ENCODE peak calls at places on chromosomes 4 and X, in ten cellular contexts. One of them, this sample, is unnamed.

GRCh38 chr4:30863031-30863430 is 142.9 kb downstream of the PCDH7 start:
- DNase-seq in CD4-positive, alpha-beta T cell: no peak
- DNase-seq in K562: no peak
- DNase-seq in breast epithelium: no peak
- DNase-seq in MCF 10A: peak; percentile 31
- DNase-seq in neural progenitor cell: no peak
- DNase-seq in heart left ventricle: no peak
- DNase-seq in omental fat pad: no peak
- DNase-seq in GM12865: no peak
- DNase-seq in ovary: no peak
- DNase-seq in this sample: no peak

GRCh38 chr4:105808459-105809041 is 86.7 kb upstream of the NPNT start:
- DNase-seq in omental fat pad: no peak
- DNase-seq in GM12865: no peak
- DNase-seq in neural progenitor cell: no peak
- DNase-seq in CD4-positive, alpha-beta T cell: no peak
- DNase-seq in MCF 10A: peak; percentile 73
- DNase-seq in heart left ventricle: no peak
- DNase-seq in ovary: no peak
- DNase-seq in K562: peak; percentile 4
- DNase-seq in breast epithelium: no peak
- DNase-seq in this sample: no peak

GRCh38 chr4:176404591-176404990 is 84.8 kb downstream of the SPCS3 start:
- DNase-seq in neural progenitor cell: no peak
- DNase-seq in GM12865: no peak
- DNase-seq in omental fat pad: no peak
- DNase-seq in K562: no peak
- DNase-seq in ovary: no peak
- DNase-seq in breast epithelium: no peak
- DNase-seq in MCF 10A: peak; percentile 39
- DNase-seq in CD4-positive, alpha-beta T cell: no peak
- DNase-seq in heart left ventricle: no peak
- DNase-seq in this sample: no peak

GRCh38 chrX:153303276-153304262 is 18.0 kb downstream of the PNMA6F start:
- DNase-seq in neural progenitor cell: no peak
- DNase-seq in GM12865: no peak
- DNase-seq in ovary: no peak
- DNase-seq in omental fat pad: no peak
- DNase-seq in CD4-positive, alpha-beta T cell: no peak
- DNase-seq in K562: no peak
- DNase-seq in breast epithelium: no peak
- DNase-seq in MCF 10A: no peak
- DNase-seq in heart left ventricle: no peak
- DNase-seq in this sample: no peak

GRCh38 chrX:97616883-97617510 is 733.3 kb downstream of the RPA4 start:
- DNase-seq in heart left ventricle: no peak
- DNase-seq in neural progenitor cell: no peak
- DNase-seq in ovary: no peak
- DNase-seq in K562: no peak
- DNase-seq in omental fat pad: no peak
- DNase-seq in CD4-positive, alpha-beta T cell: no peak
- DNase-seq in breast epithelium: no peak
- DNase-seq in GM12865: peak; percentile 37
- DNase-seq in MCF 10A: peak; percentile 75
- DNase-seq in this sample: no peak

GRCh38 chr4:7156273-7157139 is 35.8 kb upstream of the SORCS2 start:
- DNase-seq in heart left ventricle: peak; percentile 42
- DNase-seq in MCF 10A: no peak
- DNase-seq in breast epithelium: peak; percentile 51
- DNase-seq in ovary: peak; percentile 71
- DNase-seq in CD4-positive, alpha-beta T cell: no peak
- DNase-seq in neural progenitor cell: peak; percentile 73
- DNase-seq in K562: peak; percentile 30
- DNase-seq in omental fat pad: peak; percentile 18
- DNase-seq in GM12865: no peak
- DNase-seq in this sample: peak; percentile 28

GRCh38 chr4:5517372-5517771 is 191.0 kb downstream of the EVC2 start:
- DNase-seq in heart left ventricle: no peak
- DNase-seq in GM12865: no peak
- DNase-seq in neural progenitor cell: no peak
- DNase-seq in omental fat pad: no peak
- DNase-seq in ovary: no peak
- DNase-seq in breast epithelium: no peak
- DNase-seq in K562: no peak
- DNase-seq in MCF 10A: no peak
- DNase-seq in CD4-positive, alpha-beta T cell: no peak
- DNase-seq in this sample: no peak

GRCh38 chrX:66553973-66554372 is 84.9 kb downstream of the EDA2R start:
- DNase-seq in neural progenitor cell: no peak
- DNase-seq in breast epithelium: no peak
- DNase-seq in MCF 10A: no peak
- DNase-seq in omental fat pad: no peak
- DNase-seq in GM12865: no peak
- DNase-seq in CD4-positive, alpha-beta T cell: no peak
- DNase-seq in heart left ventricle: no peak
- DNase-seq in K562: no peak
- DNase-seq in ovary: no peak
- DNase-seq in this sample: no peak

GRCh38 chr4:87304659-87305277 is 17.9 kb downstream of the HSD17B13 start:
- DNase-seq in neural progenitor cell: no peak
- DNase-seq in omental fat pad: no peak
- DNase-seq in GM12865: no peak
- DNase-seq in K562: no peak
- DNase-seq in breast epithelium: no peak
- DNase-seq in heart left ventricle: no peak
- DNase-seq in MCF 10A: peak; percentile 11
- DNase-seq in CD4-positive, alpha-beta T cell: no peak
- DNase-seq in ovary: no peak
- DNase-seq in this sample: no peak

GRCh38 chr4:108171541-108172230 is 3.0 kb upstream of the LEF1 start:
- DNase-seq in breast epithelium: no peak
- DNase-seq in CD4-positive, alpha-beta T cell: peak; percentile 58
- DNase-seq in omental fat pad: no peak
- DNase-seq in heart left ventricle: no peak
- DNase-seq in MCF 10A: no peak
- DNase-seq in ovary: no peak
- DNase-seq in neural progenitor cell: peak; percentile 65
- DNase-seq in K562: no peak
- DNase-seq in GM12865: peak; percentile 16
- DNase-seq in this sample: peak; percentile 29

GRCh38 chr4:71441186-71442169 is 102.7 kb downstream of the SLC4A4 start:
- DNase-seq in GM12865: no peak
- DNase-seq in heart left ventricle: no peak
- DNase-seq in MCF 10A: peak; percentile 41
- DNase-seq in CD4-positive, alpha-beta T cell: no peak
- DNase-seq in K562: peak; percentile 65
- DNase-seq in breast epithelium: no peak
- DNase-seq in ovary: no peak
- DNase-seq in omental fat pad: no peak
- DNase-seq in neural progenitor cell: no peak
- DNase-seq in this sample: no peak

GRCh38 chr4:26936284-26937065 is 75.8 kb downstream of the STIM2 start:
- DNase-seq in GM12865: no peak
- DNase-seq in MCF 10A: peak; percentile 17
- DNase-seq in ovary: peak; percentile 51
- DNase-seq in omental fat pad: no peak
- DNase-seq in K562: peak; percentile 87
- DNase-seq in heart left ventricle: no peak
- DNase-seq in breast epithelium: no peak
- DNase-seq in neural progenitor cell: no peak
- DNase-seq in CD4-positive, alpha-beta T cell: no peak
- DNase-seq in this sample: no peak

GRCh38 chrX:15929231-15929630 is 74.6 kb upstream of the AP1S2 start:
- DNase-seq in CD4-positive, alpha-beta T cell: no peak
- DNase-seq in K562: no peak
- DNase-seq in breast epithelium: no peak
- DNase-seq in omental fat pad: no peak
- DNase-seq in heart left ventricle: no peak
- DNase-seq in GM12865: no peak
- DNase-seq in MCF 10A: no peak
- DNase-seq in ovary: no peak
- DNase-seq in neural progenitor cell: no peak
- DNase-seq in this sample: no peak

GRCh38 chrX:32281853-32282252 is 929.5 kb downstream of the DMD start:
- DNase-seq in breast epithelium: no peak
- DNase-seq in K562: no peak
- DNase-seq in neural progenitor cell: no peak
- DNase-seq in ovary: no peak
- DNase-seq in GM12865: no peak
- DNase-seq in CD4-positive, alpha-beta T cell: no peak
- DNase-seq in MCF 10A: no peak
- DNase-seq in heart left ventricle: no peak
- DNase-seq in omental fat pad: no peak
- DNase-seq in this sample: no peak

GRCh38 chrX:100072286-100072685 is 337.8 kb downstream of the PCDH19 start:
- DNase-seq in breast epithelium: no peak
- DNase-seq in MCF 10A: peak; percentile 26
- DNase-seq in ovary: no peak
- DNase-seq in omental fat pad: no peak
- DNase-seq in CD4-positive, alpha-beta T cell: no peak
- DNase-seq in K562: no peak
- DNase-seq in heart left ventricle: no peak
- DNase-seq in neural progenitor cell: no peak
- DNase-seq in GM12865: no peak
- DNase-seq in this sample: no peak
- TF ChIP-seq CTCF in breast epithelium: no peak
- TF ChIP-seq CTCF in MCF 10A: peak; percentile 15
- TF ChIP-seq CTCF in ovary: no peak
- TF ChIP-seq CTCF in omental fat pad: no peak
- TF ChIP-seq CTCF in CD4-positive, alpha-beta T cell: no peak
- TF ChIP-seq CTCF in K562: no peak
- TF ChIP-seq CTCF in heart left ventricle: no peak
- TF ChIP-seq CTCF in neural progenitor cell: no peak
- TF ChIP-seq CTCF in GM12865: no peak
- TF ChIP-seq CTCF in this sample: no peak

DNA sequence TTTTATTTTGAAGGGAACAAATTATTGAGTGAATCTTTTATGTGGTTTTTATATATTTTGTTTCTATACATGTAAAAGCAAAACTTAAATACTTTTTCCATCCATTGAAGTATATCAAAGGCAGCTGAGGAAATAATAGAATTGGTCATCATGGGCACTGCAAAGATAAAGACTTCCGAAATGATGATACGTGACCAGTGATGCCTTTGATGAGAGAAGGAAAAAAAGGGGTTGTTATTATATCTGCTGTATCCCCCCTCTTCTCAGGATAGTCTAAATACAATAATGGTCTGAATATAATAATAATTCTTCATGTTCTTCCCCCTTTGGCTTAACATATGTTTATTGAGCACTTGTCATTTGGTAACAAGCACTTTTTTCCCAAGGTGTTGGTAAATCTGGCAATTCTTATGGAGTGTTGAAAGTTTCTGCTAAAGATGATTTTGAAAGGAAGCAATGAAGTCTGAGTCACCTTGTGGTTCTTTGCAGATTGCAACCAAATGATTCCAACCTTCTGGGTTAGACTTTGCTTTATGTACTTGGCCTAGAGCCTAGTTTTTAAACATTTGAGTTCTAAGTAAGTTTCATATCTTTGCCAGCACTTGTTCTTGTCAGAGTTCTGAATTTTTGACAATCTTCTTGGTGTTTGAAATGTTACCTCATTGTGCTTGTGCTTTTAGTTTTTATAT is 60.8 kb downstream of the USP9X start:
- DNase-seq in K562: peak; percentile 9
- DNase-seq in omental fat pad: no peak
- DNase-seq in neural progenitor cell: no peak
- DNase-seq in CD4-positive, alpha-beta T cell: no peak
- DNase-seq in ovary: no peak
- DNase-seq in heart left ventricle: no peak
- DNase-seq in MCF 10A: peak; percentile 93
- DNase-seq in GM12865: no peak
- DNase-seq in breast epithelium: no peak
- DNase-seq in this sample: no peak
- TF ChIP-seq CTCF in K562: no peak
- TF ChIP-seq CTCF in omental fat pad: no peak
- TF ChIP-seq CTCF in neural progenitor cell: no peak
- TF ChIP-seq CTCF in CD4-positive, alpha-beta T cell: no peak
- TF ChIP-seq CTCF in ovary: no peak
- TF ChIP-seq CTCF in heart left ventricle: no peak
- TF ChIP-seq CTCF in MCF 10A: no peak
- TF ChIP-seq CTCF in GM12865: no peak
- TF ChIP-seq CTCF in breast epithelium: no peak
- TF ChIP-seq CTCF in this sample: no peak

DNA sequence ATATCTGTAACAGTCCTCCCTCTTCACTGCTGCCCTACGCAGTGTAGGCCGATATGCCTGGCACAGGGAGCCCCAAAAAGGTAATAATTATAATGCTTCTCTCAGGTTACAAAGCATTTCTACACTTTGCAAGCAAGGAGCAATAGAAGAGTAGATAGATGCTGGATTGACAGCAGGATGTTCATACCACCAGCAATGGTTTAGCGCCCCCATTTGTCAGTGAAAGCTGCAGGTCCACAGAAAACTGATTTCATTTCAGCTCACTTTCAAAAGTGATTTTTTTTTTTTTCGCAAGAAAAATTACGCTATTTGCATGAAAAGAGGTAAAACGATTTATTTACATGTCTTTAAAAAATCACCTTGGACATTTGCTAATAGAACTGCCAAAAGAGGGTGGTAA is 34.5 kb downstream of the HPF1 start:
- DNase-seq in MCF 10A: peak; percentile 11
- DNase-seq in omental fat pad: no peak
- DNase-seq in CD4-positive, alpha-beta T cell: no peak
- DNase-seq in heart left ventricle: no peak
- DNase-seq in K562: peak; percentile 40
- DNase-seq in neural progenitor cell: peak; percentile 33
- DNase-seq in ovary: no peak
- DNase-seq in breast epithelium: no peak
- DNase-seq in GM12865: no peak
- DNase-seq in this sample: no peak
- TF ChIP-seq CTCF in MCF 10A: no peak
- TF ChIP-seq CTCF in omental fat pad: no peak
- TF ChIP-seq CTCF in CD4-positive, alpha-beta T cell: no peak
- TF ChIP-seq CTCF in heart left ventricle: no peak
- TF ChIP-seq CTCF in K562: peak; percentile 32
- TF ChIP-seq CTCF in neural progenitor cell: peak; percentile 51
- TF ChIP-seq CTCF in ovary: no peak
- TF ChIP-seq CTCF in breast epithelium: no peak
- TF ChIP-seq CTCF in GM12865: no peak
- TF ChIP-seq CTCF in this sample: no peak

DNA sequence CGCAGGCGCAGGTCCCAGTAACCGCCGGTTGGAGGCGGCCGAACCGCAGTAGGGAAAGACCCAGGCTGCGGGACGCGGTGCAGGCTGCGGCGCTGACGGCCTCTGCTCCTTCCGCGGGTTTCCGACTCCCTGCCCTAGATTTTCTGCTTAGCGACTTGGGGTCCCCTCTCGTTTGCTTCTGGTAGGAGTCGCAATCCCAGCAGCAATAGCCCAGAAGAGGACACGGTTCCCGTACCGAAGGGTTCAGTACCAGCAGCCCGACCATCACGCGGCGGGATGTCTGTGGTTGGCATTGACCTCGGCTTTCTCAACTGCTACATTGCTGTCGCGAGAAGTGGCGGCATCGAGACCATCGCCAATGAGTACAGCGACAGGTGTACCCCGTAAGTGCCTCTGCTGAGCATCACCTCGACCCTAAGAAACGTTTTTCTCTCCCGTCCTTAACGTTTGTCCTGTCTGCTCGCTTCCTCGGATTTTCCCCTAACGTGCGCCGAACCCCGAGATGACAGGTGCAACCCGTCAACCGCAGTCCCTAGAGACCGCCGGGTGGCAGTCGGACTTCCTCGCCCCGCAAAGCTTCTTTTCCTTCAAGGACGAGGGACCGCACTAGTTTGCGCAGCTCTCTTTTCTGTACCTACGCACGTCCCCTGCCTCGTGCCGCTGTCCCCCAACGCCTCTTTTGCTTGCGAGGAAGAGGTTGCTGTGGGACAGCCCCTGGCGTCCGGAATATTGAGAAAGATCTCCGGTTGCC is at the start of gene HSPA4L:
- DNase-seq in CD4-positive, alpha-beta T cell: no peak
- DNase-seq in MCF 10A: peak; percentile 78
- DNase-seq in omental fat pad: peak; percentile 29
- DNase-seq in heart left ventricle: peak; percentile 51
- DNase-seq in GM12865: peak; percentile 87
- DNase-seq in ovary: no peak
- DNase-seq in breast epithelium: peak; percentile 55
- DNase-seq in K562: no peak
- DNase-seq in neural progenitor cell: peak; percentile 67
- DNase-seq in this sample: no peak
- TF ChIP-seq CTCF in CD4-positive, alpha-beta T cell: no peak
- TF ChIP-seq CTCF in MCF 10A: peak; percentile 10
- TF ChIP-seq CTCF in omental fat pad: no peak
- TF ChIP-seq CTCF in heart left ventricle: no peak
- TF ChIP-seq CTCF in GM12865: peak; percentile 13
- TF ChIP-seq CTCF in ovary: no peak
- TF ChIP-seq CTCF in breast epithelium: peak; percentile 32
- TF ChIP-seq CTCF in K562: peak; percentile 68
- TF ChIP-seq CTCF in neural progenitor cell: peak; percentile 38
- TF ChIP-seq CTCF in this sample: peak; percentile 53